ENCODE peak calls at places on chromosomes 13 and 19, in four cellular contexts. One of them, this sample, is unnamed.
A peak's percentile ranks its signal among the peaks of the same experiment; 100 is the strongest.

GRCh38 chr19:5961969-5962945 is 15.7 kb downstream of the RANBP3 start:
- DNase-seq in stomach: peak; percentile 76
- DNase-seq in mammary epithelial cell: no peak
- DNase-seq in fibroblast of mammary gland: no peak
- DNase-seq in this sample: peak; percentile 65

GRCh38 chr13:90640976-90641375 is 706.5 kb upstream of the MIR17HG start:
- DNase-seq in stomach: no peak
- DNase-seq in mammary epithelial cell: peak; percentile 48
- DNase-seq in fibroblast of mammary gland: peak; percentile 38
- DNase-seq in this sample: no peak

GRCh38 chr13:75550159-75550567 is 572 bp downstream of the UCHL3 start:
- DNase-seq in stomach: no peak
- DNase-seq in mammary epithelial cell: peak; percentile 85
- DNase-seq in fibroblast of mammary gland: peak; percentile 77
- DNase-seq in this sample: no peak

GRCh38 chr13:110445183-110445582 is 116.3 kb downstream of the RAB20 start:
- DNase-seq in stomach: no peak
- DNase-seq in mammary epithelial cell: no peak
- DNase-seq in fibroblast of mammary gland: peak; percentile 96
- DNase-seq in this sample: peak; percentile 72

GRCh38 chr19:4376245-4376990 is 23.9 kb downstream of the SH3GL1 start:
- DNase-seq in stomach: no peak
- DNase-seq in mammary epithelial cell: peak; percentile 33
- DNase-seq in fibroblast of mammary gland: no peak
- DNase-seq in this sample: no peak

GRCh38 chr19:5292453-5292842 is 48.2 kb downstream of the PTPRS start:
- DNase-seq in stomach: peak; percentile 60
- DNase-seq in mammary epithelial cell: no peak
- DNase-seq in fibroblast of mammary gland: no peak
- DNase-seq in this sample: no peak

GRCh38 chr19:12721656-12722565 is 1.8 kb downstream of the TNPO2 start:
- DNase-seq in stomach: peak; percentile 69
- DNase-seq in mammary epithelial cell: peak; percentile 40
- DNase-seq in fibroblast of mammary gland: peak; percentile 64
- DNase-seq in this sample: peak; percentile 72

GRCh38 chr19:45078390-45079062 is 534 bp upstream of the GEMIN7 start:
- DNase-seq in stomach: no peak
- DNase-seq in mammary epithelial cell: no peak
- DNase-seq in fibroblast of mammary gland: no peak
- DNase-seq in this sample: no peak

GRCh38 chr13:95641291-95641811 is 3.2 kb downstream of the DZIP1 start:
- DNase-seq in stomach: no peak
- DNase-seq in mammary epithelial cell: no peak
- DNase-seq in fibroblast of mammary gland: peak; percentile 52
- DNase-seq in this sample: no peak

GRCh38 chr13:39676315-39676876 is 20.9 kb downstream of the COG6 start:
- DNase-seq in stomach: no peak
- DNase-seq in mammary epithelial cell: peak; percentile 21
- DNase-seq in fibroblast of mammary gland: peak; percentile 68
- DNase-seq in this sample: no peak

GRCh38 chr19:10861118-10861651 is 10.2 kb upstream of the CARM1 start:
- DNase-seq in stomach: peak; percentile 58
- DNase-seq in mammary epithelial cell: no peak
- DNase-seq in fibroblast of mammary gland: no peak
- DNase-seq in this sample: no peak

GRCh38 chr19:3363841-3364500 is 2.4 kb upstream of the NFIC start:
- DNase-seq in stomach: no peak
- DNase-seq in mammary epithelial cell: no peak
- DNase-seq in fibroblast of mammary gland: no peak
- DNase-seq in this sample: no peak